ENCODE peak calls at places on chromosomes 6 and 20, in seven cellular contexts. Q is lower lobe of right lung, T is uterus, I is tibial artery, X is AG04450, V is tibial nerve, Z is left lung. C is an unnamed sample.

GRCh38 chr6:80638222-80639055 is 532.0 kb downstream of the BCKDHB start:
- DNase-seq in X (peak), Z (no peak), Q (peak), I (peak), T (peak), V (peak), C (no peak)

GRCh38 chr20:8218861-8219260 is 86.8 kb downstream of the PLCB1 start:
- DNase-seq in T (no peak), X (peak), Z (no peak), Q (no peak), V (no peak), I (no peak), C (no peak)

GRCh38 chr20:5945963-5946362 is 4.4 kb downstream of the TRMT6 start:
- DNase-seq in I (no peak), Q (no peak), X (peak), T (no peak), V (no peak), Z (no peak), C (no peak)

GRCh38 chr6:90078513-90079289 is 184.4 kb downstream of the GJA10 start:
- DNase-seq in V (no peak), T (no peak), X (no peak), Q (no peak), Z (no peak), I (no peak), C (no peak)

GRCh38 chr6:121835662-121836061 is 400.2 kb downstream of the GJA1 start:
- DNase-seq in V (no peak), Z (no peak), X (no peak), I (no peak), T (no peak), Q (no peak), C (no peak)

GRCh38 chr20:19077370-19078220 is 134.8 kb upstream of the SLC24A3 start:
- DNase-seq in V (no peak), Q (no peak), T (no peak), Z (no peak), X (no peak), I (no peak), C (no peak)

GRCh38 chr20:58985656-58986055 is 4.6 kb downstream of the NELFCD start:
- DNase-seq in Z (no peak), T (no peak), X (no peak), I (peak), V (no peak), Q (no peak), C (no peak)

GRCh38 chr6:36633915-36634314 is 39.8 kb downstream of the SRSF3 start:
- DNase-seq in X (peak), Q (peak), Z (no peak), V (peak), I (peak), T (no peak), C (no peak)

GRCh38 chr20:57896017-57896416 is 186.2 kb upstream of the PMEPA1 start:
- DNase-seq in T (no peak), V (no peak), Q (no peak), X (no peak), Z (no peak), I (no peak), C (no peak)

GRCh38 chr6:32837651-32838113 is 857 bp downstream of the TAP2 start:
- DNase-seq in X (no peak), T (no peak), V (no peak), I (no peak), Q (no peak), Z (no peak), C (no peak)

DNA sequence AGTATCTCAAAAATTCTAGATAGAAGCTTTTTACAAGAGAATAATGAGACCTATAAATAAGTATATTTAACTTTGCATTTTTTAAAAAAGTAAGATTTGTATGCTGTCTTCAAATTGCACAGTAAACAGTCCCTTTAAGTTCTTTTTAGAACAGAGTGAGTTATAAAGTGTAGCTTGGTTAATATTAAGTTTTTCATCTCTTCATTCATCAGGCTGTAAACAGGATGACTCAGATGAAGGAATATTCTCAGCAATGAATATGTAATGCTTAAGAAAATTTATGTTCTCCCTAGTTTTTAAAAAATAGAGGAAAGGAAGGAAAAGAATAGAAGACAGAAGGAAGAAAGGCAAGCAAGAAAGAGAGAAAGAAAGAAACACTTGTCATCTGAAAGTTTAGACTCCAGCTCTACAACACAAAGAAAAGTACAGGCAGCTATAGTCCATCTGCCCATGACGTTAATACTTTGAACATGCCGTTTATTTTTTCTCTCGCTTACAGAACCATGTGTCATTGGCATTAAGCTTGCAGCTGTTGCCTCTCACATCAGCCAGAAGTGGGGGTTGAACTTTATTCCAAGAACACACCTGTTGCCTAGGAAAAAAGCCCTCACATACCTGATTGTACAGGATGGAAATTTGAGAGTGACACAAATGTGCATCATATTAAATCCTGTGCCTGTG is 36.1 kb downstream of the CAP2 start:
- DNase-seq in I (no peak), T (no peak), V (no peak), Q (no peak), X (peak), Z (no peak), C (no peak)
- H3K27ac ChIP-seq in I (no peak), T (peak), V (no peak), Q (no peak), X (no peak), Z (no peak), C (no peak)

DNA sequence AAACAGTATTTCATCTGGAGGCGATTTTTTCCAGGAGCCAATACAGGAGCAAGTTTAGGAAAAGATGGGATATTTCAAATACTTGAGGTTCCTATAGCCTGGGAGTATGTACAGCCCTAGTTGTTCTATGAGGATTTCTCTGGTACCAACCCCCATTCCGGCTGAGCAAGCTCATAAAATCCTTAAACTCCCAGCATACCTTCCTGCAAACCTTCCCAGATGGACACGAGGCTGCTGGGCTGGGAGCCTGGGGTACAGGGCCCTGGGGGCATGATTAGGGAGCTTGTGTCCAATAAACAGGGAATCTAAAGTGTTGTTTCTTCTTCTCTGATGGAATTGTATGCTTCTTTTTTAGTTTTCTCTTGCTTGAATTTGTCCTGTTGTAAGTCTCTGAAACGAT is 1.5 kb downstream of the PRRC2A start:
- DNase-seq in Z (no peak), Q (no peak), X (no peak), T (no peak), I (no peak), V (no peak), C (no peak)
- H3K27ac ChIP-seq in Z (peak), Q (peak), X (peak), T (peak), I (peak), V (peak), C (peak)

GRCh38 chr20:45812157-45813005 is at the start of gene UBE2C:
- DNase-seq in X (peak), I (peak), Z (peak), T (peak), Q (peak), V (peak), C (peak)
- H3K27ac ChIP-seq in X (peak), I (peak), Z (no peak), T (peak), Q (no peak), V (peak), C (no peak)

DNA sequence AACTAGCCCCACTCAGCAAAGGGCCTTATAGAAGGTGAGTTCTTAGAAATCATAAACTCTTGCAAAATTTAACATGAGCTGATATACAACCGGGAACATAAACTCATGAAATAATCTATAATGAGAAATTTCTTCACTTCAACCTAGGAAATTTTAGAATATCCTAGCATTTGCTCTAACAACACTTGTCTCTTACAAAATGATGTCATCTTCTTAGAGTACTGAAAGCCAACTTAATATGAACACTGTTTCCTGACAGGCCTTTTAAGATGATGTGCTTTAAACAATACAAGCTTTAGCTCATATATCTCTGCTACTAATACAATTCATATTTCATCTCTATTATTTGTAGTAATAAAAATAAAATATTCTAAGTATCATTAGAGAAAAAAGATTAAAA is 932 bp downstream of the PACRG start:
- DNase-seq in I (no peak), Q (no peak), Z (no peak), V (no peak), T (no peak), X (no peak), C (no peak)
- H3K27ac ChIP-seq in I (peak), Q (no peak), Z (peak), V (peak), T (peak), X (no peak), C (no peak)

DNA sequence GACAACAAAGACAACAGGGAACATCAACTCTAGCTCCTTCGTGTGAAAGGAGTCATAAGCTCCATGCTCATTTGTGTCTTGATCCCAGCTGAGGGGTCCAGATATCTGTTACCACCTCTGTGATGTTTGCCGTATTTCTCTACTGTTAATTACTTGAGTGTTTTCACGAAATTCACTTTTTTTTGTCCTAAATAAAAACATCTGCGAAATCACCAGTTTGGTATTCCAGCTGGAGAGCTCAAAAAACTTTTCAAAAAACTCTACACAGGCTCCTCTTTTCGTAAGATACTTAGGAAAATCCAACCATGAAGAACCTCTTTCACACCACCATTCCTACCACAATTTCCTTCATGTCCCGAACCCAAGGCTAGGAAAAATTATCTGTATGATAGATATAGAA is 25.3 kb downstream of the TRAF3IP2 start:
- DNase-seq in T (no peak), Z (no peak), I (no peak), X (no peak), Q (no peak), V (no peak), C (no peak)
- H3K27ac ChIP-seq in T (peak), Z (no peak), I (peak), X (no peak), Q (peak), V (no peak), C (no peak)